ENCODE peak calls at places on chromosomes 4 and X, in nine cellular contexts. U is transverse colon, S is neural progenitor cell, P is NCI-H1092 treated with DMSO at 0.1 percent for 48 hours, H is mesendoderm, X is fibroblast of lung, D is activated T-cell treated with anti-CD3 and anti-CD28 coated beads for 24 hours, Y is NCI-H226, C is GM23338. W is an unnamed sample.

GRCh38 chr4:7808181-7808580 is 131.5 kb downstream of the AFAP1 start:
- DNase-seq in P (no peak), C (no peak), D (no peak), H (no peak), Y (no peak), X (no peak), U (no peak), S (no peak), W (peak)

GRCh38 chr4:56127698-56128097 is 179.0 kb downstream of the CEP135 start:
- DNase-seq in S (peak), C (no peak), Y (no peak), D (no peak), U (no peak), X (peak), H (no peak), P (no peak), W (no peak)

GRCh38 chrX:45230410-45230809 is 29.7 kb upstream of the DIPK2B start:
- DNase-seq in C (no peak), X (no peak), D (no peak), P (no peak), H (no peak), S (no peak), Y (no peak), U (no peak), W (no peak)

GRCh38 chrX:11970935-11971334 is 167.3 kb upstream of the FRMPD4 start:
- DNase-seq in U (no peak), H (no peak), C (no peak), D (no peak), Y (peak), S (no peak), X (peak), P (no peak), W (no peak)

GRCh38 chr4:153799708-153800074 is 10.8 kb upstream of the SFRP2 start:
- DNase-seq in S (no peak), X (no peak), C (no peak), H (peak), Y (no peak), D (no peak), U (no peak), P (no peak), W (no peak)

GRCh38 chr4:108008721-108009120 is 19.0 kb downstream of the HADH start:
- DNase-seq in C (no peak), H (peak), X (peak), S (no peak), P (no peak), Y (no peak), D (no peak), U (no peak), W (no peak)

GRCh38 chr4:113607998-113608397 is 153.5 kb downstream of the CAMK2D start:
- DNase-seq in U (no peak), P (no peak), X (no peak), S (no peak), C (no peak), H (no peak), Y (no peak), D (no peak), W (no peak)

GRCh38 chr4:129498626-129499025 is 402.7 kb downstream of the C4orf33 start:
- DNase-seq in Y (no peak), C (no peak), S (no peak), D (no peak), U (no peak), X (no peak), P (no peak), H (no peak), W (no peak)

GRCh38 chr4:189121336-189121735 is 819.3 kb upstream of the FRG1 start:
- DNase-seq in P (peak), C (no peak), S (no peak), D (no peak), U (no peak), Y (no peak), H (no peak), X (no peak), W (no peak)

GRCh38 chrX:16827225-16827624 is 41.0 kb downstream of the TXLNG start:
- DNase-seq in D (no peak), S (no peak), U (no peak), P (no peak), H (no peak), Y (no peak), C (no peak), X (no peak), W (no peak)

GRCh38 chr4:189090174-189090814 is 850.4 kb upstream of the FRG1 start:
- DNase-seq in P (peak), D (no peak), Y (no peak), H (peak), C (peak), S (peak), U (no peak), X (peak), W (peak)

GRCh38 chr4:127533028-127533700 is 99.6 kb upstream of the INTU start:
- DNase-seq in S (no peak), P (peak), C (no peak), D (no peak), Y (no peak), X (peak), U (peak), H (no peak), W (no peak)

GRCh38 chr4:5919571-5919970 is 26.7 kb upstream of the CRMP1 start:
- DNase-seq in Y (no peak), C (no peak), H (no peak), X (no peak), D (no peak), S (no peak), U (no peak), P (no peak), W (peak)

GRCh38 chr4:119894650-119895208 is 171.9 kb downstream of the MAD2L1 start:
- DNase-seq in H (no peak), C (no peak), S (no peak), P (no peak), X (peak), U (peak), D (no peak), Y (no peak), W (no peak)

GRCh38 chr4:168637872-168638756 is 141.3 kb downstream of the PALLD start:
- DNase-seq in X (peak), U (no peak), H (no peak), C (no peak), P (no peak), D (no peak), Y (no peak), S (no peak), W (no peak)

GRCh38 chr4:99722006-99722405 is 64.4 kb upstream of the C4orf54 start:
- DNase-seq in P (no peak), C (no peak), X (no peak), S (no peak), D (no peak), H (no peak), U (no peak), Y (no peak), W (no peak)